ENCODE peak calls at places on chromosomes 12 and 14, in four cellular contexts. W, Q, A and R are unnamed samples.

GRCh38 chr12:103530352-103530751 is 34.6 kb upstream of the C12orf42 start:
- DNase-seq in Q (no peak), W (no peak), A (no peak), R (no peak)

GRCh38 chr12:130433411-130433810 is 95.7 kb downstream of the PIWIL1 start:
- DNase-seq in A (no peak), Q (no peak), W (no peak), R (no peak)

GRCh38 chr14:32802295-32802694 is 136.4 kb upstream of the NPAS3 start:
- DNase-seq in Q (no peak), W (no peak), A (no peak), R (no peak)

GRCh38 chr12:116306536-116306935 is 29.0 kb upstream of the MED13L start:
- DNase-seq in A (no peak), W (no peak), Q (no peak), R (no peak)

GRCh38 chr12:65881348-65881961 is 57.2 kb downstream of the HMGA2 start:
- DNase-seq in W (no peak), A (no peak), Q (peak), R (peak)

GRCh38 chr12:131869871-131870418 is 24.5 kb upstream of the ULK1 start:
- DNase-seq in A (peak), Q (no peak), W (peak), R (no peak)

GRCh38 chr14:44462372-44462771 is 44.7 kb downstream of the FSCB start:
- DNase-seq in A (no peak), Q (no peak), W (no peak), R (no peak)

GRCh38 chr12:109776624-109777023 is 56.6 kb downstream of the TRPV4 start:
- DNase-seq in W (no peak), A (no peak), Q (no peak), R (no peak)

GRCh38 chr12:130981156-130981789 is 27.6 kb downstream of the ADGRD1 start:
- DNase-seq in Q (no peak), A (no peak), W (no peak), R (no peak)

GRCh38 chr12:117028254-117028653 is 71.0 kb downstream of the TESC start:
- DNase-seq in A (no peak), W (no peak), Q (no peak), R (no peak)

GRCh38 chr12:93102289-93102688 is 173.2 kb upstream of the EEA1 start:
- DNase-seq in A (no peak), W (no peak), Q (no peak), R (no peak)

GRCh38 chr12:127223011-127223410 is 1044.0 kb upstream of the TMEM132C start:
- DNase-seq in Q (no peak), W (no peak), A (no peak), R (no peak)

GRCh38 chr12:8572507-8572906 is 31.8 kb upstream of the CLEC4E start:
- DNase-seq in Q (no peak), W (no peak), A (no peak), R (no peak)

GRCh38 chr12:51947597-51947996 is 3.9 kb upstream of the ACVR1B start:
- DNase-seq in Q (no peak), A (no peak), W (no peak), R (no peak)

GRCh38 chr12:100794441-100795192 is at the start of gene ANO4:
- DNase-seq in A (no peak), Q (peak), W (peak), R (no peak)

GRCh38 chr14:74594021-74594420 is 18.0 kb downstream of the LTBP2 start:
- DNase-seq in W (no peak), Q (no peak), A (no peak), R (no peak)

GRCh38 chr12:93616584-93617101 is 44.2 kb downstream of the SOCS2 start:
- DNase-seq in Q (no peak), W (no peak), A (peak), R (no peak)

GRCh38 chr14:68634346-68634745 is 158.5 kb downstream of the ZFP36L1 start:
- DNase-seq in Q (no peak), A (no peak), W (no peak), R (no peak)

GRCh38 chr14:23141706-23142467 is 22.8 kb upstream of the CEBPE start:
- DNase-seq in Q (peak), W (peak), A (peak), R (no peak)

GRCh38 chr14:71354801-71355200 is 447.5 kb downstream of the PCNX1 start:
- DNase-seq in A (no peak), W (no peak), Q (no peak), R (no peak)

GRCh38 chr14:74875941-74876913 is at the start of gene PROX2:
- DNase-seq in W (no peak), A (no peak), Q (no peak), R (no peak)

GRCh38 chr14:102187044-102187443 is 47.3 kb downstream of the WDR20 start:
- DNase-seq in Q (no peak), W (no peak), A (peak), R (no peak)

GRCh38 chr12:87216436-87216835 is 812.8 kb downstream of the C12orf50 start:
- DNase-seq in Q (no peak), W (no peak), A (no peak), R (peak)

DNA sequence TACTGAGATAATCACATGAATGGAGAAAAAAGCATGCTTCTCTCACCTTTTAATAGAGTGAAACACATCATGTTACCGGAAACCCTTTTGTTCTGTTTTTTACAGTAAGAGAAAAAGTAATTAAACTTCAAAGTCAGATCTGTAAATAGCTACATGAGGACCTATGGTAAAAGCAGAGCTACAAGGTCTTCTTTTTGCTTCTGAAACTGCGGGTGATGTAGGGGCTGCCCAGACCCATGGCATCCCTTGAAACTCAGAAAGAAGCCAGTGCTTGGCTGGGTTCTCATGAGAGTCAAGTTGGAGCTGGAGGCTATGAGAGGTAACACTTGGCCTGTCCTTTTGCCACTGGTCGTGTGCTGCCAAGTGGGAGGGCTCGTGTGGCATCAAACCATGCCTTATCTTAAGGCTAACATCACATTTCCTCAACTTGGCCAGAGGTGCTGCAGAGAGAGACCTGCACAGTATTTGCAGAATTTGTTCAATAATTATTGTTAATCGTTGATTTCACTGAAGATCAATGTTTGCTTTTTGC is 47.6 kb downstream of the EML1 start:
- DNase-seq in W (no peak), A (no peak), Q (no peak), R (no peak)
- TF ChIP-seq CTCF in W (no peak), A (no peak), Q (no peak), R (no peak)

GRCh38 chr14:77305696-77306095 is 15.0 kb downstream of the POMT2 start:
- DNase-seq in A (no peak), W (no peak), Q (no peak), R (no peak)

GRCh38 chr14:77306406-77307098 is 14.1 kb downstream of the POMT2 start:
- DNase-seq in A (no peak), W (no peak), Q (no peak), R (no peak)

GRCh38 chr14:77301103-77301502 is 19.6 kb downstream of the POMT2 start:
- DNase-seq in W (peak), A (peak), Q (peak), R (peak)

GRCh38 chr14:77302926-77303325 is 17.8 kb downstream of the POMT2 start:
- DNase-seq in A (peak), W (no peak), Q (no peak), R (no peak)

GRCh38 chr14:77303417-77304156 is 17.1 kb downstream of the POMT2 start:
- DNase-seq in Q (no peak), A (peak), W (no peak), R (no peak)
- H3K4me3 ChIP-seq in Q (no peak), A (peak), W (no peak), R (no peak)

DNA sequence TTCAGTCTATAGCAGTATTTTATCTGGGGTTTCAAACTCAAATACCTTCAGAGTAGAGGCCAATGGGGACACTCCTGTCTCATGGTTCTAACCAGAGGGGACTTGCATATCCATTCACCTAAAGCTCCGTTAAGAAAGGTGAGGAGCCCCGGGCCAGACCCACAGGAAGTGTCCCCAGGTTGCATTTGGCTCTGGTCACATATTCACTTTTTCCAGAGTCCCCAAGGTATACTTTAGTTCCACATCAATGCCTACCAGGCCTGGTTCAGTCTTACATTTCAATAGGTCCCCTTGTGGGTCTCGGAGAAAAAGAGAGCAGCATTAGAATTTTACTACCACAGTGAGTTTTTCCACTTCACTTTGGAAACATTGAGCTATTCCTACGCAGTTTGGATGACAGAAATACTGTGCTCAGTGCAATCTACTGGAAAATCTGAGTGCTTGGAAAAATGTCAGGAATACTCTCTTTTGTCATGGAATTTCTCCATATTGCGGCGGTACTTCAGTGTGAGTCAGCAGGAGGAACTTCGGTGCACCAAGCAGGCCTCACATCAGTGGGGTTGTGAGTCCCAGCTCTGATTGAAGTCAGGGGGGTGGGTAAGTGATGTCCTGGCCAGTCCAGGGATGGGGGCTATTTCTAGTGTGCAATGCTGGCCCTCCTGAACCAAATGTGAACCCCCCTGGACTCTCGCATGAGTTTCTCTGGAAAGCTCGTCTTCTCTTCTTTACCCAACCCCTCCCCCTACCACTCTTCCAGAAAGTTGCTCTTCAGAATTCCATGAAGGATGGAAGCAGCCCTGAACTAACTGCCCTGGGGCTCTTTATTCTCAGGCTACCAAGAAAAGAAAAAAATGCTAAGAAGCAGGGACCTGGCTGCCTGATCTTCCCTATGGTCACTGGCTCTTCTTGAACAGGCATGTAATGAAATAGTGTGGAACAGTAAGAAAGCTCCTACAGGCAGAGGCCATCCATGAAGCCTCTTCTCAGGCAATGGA is 184.7 kb downstream of the PRKCH start:
- DNase-seq in W (no peak), Q (no peak), A (no peak), R (no peak)
- TF ChIP-seq EP300 in W (no peak), Q (no peak), A (no peak), R (peak)

GRCh38 chr12:55935742-55936151 is 4.8 kb downstream of the DGKA start:
- DNase-seq in A (no peak), W (no peak), Q (peak), R (no peak)
- TF ChIP-seq CTCF in A (no peak), W (no peak), Q (no peak), R (no peak)

GRCh38 chr12:69987453-69988102 is 162.6 kb downstream of the MYRFL start:
- DNase-seq in W (no peak), Q (no peak), A (peak), R (peak)
- H3K4me3 ChIP-seq in W (no peak), Q (no peak), A (no peak), R (no peak)